ENCODE peak calls at places on chromosomes 16 and 17, in five cellular contexts. K, P, M, A and V are unnamed samples.

GRCh38 chr16:86026136-86026905 is 127.4 kb downstream of the IRF8 start:
- DNase-seq in A (no peak), M (no peak), P (no peak), K (no peak), V (no peak)

GRCh38 chr16:10664720-10665126 is 30.0 kb downstream of the TEKT5 start:
- DNase-seq in K (no peak), P (no peak), M (no peak), A (no peak), V (no peak)

GRCh38 chr17:76697702-76698465 is 12.9 kb downstream of the MXRA7 start:
- DNase-seq in K (no peak), M (no peak), P (no peak), A (no peak), V (no peak)

GRCh38 chr17:1107777-1108559 is 71.8 kb downstream of the ABR start:
- DNase-seq in P (no peak), M (no peak), K (no peak), A (peak), V (no peak)

GRCh38 chr17:73799781-73800627 is 155.8 kb upstream of the SDK2 start:
- DNase-seq in M (no peak), A (no peak), K (no peak), P (no peak), V (no peak)

GRCh38 chr16:70686376-70687171 is 721 bp upstream of the MTSS2 start:
- DNase-seq in P (no peak), M (no peak), A (no peak), K (no peak), V (no peak)

GRCh38 chr16:68985855-68986254 is 119.6 kb upstream of the HAS3 start:
- DNase-seq in M (no peak), A (no peak), K (no peak), P (no peak), V (no peak)

GRCh38 chr17:59811209-59811608 is 81.5 kb downstream of the TUBD1 start:
- DNase-seq in M (no peak), K (no peak), A (no peak), P (no peak), V (no peak)

GRCh38 chr16:12111223-12111622 is 134.7 kb downstream of the SNX29 start:
- DNase-seq in K (no peak), A (no peak), P (no peak), M (no peak), V (no peak)

GRCh38 chr17:74748279-74748528 is 224 bp upstream of the NHERF1 start:
- DNase-seq in M (no peak), P (no peak), K (no peak), A (no peak), V (no peak)

GRCh38 chr17:75088902-75089417 is 1.2 kb downstream of the SLC16A5 start:
- DNase-seq in M (no peak), P (no peak), K (no peak), A (no peak), V (peak)

GRCh38 chr17:45147581-45148182 is 593 bp upstream of the HEXIM1 start:
- DNase-seq in M (peak), P (peak), K (peak), A (peak), V (peak)

GRCh38 chr16:50269061-50269705 is 2.8 kb downstream of the ADCY7 start:
- DNase-seq in K (no peak), P (no peak), M (no peak), A (no peak), V (no peak)

GRCh38 chr17:82240506-82241182 is 11.8 kb downstream of the SLC16A3 start:
- DNase-seq in A (no peak), P (no peak), K (no peak), M (no peak), V (no peak)

GRCh38 chr16:82658796-82659195 is 32.0 kb downstream of the CDH13 start:
- DNase-seq in M (no peak), A (no peak), K (no peak), P (no peak), V (no peak)

GRCh38 chr17:44539664-44540063 is 17.6 kb upstream of the FZD2 start:
- DNase-seq in M (no peak), A (no peak), P (no peak), K (peak), V (no peak)

GRCh38 chr17:64679710-64680216 is 17.7 kb upstream of the SMURF2 start:
- DNase-seq in P (no peak), M (no peak), K (no peak), A (no peak), V (no peak)

GRCh38 chr16:12059216-12059769 is 82.8 kb downstream of the SNX29 start:
- DNase-seq in K (no peak), A (no peak), M (no peak), P (no peak), V (no peak)

GRCh38 chr17:17810374-17811248 is 26.2 kb downstream of the SREBF1 start:
- DNase-seq in K (no peak), A (no peak), M (no peak), P (no peak), V (no peak)

GRCh38 chr17:35089846-35090193 is 26.3 kb upstream of the RFFL start:
- DNase-seq in A (peak), K (no peak), P (peak), M (peak), V (peak)

GRCh38 chr17:50267074-50267841 is 7.0 kb upstream of the TMEM92 start:
- DNase-seq in K (no peak), A (no peak), P (no peak), M (no peak), V (no peak)

GRCh38 chr17:62800580-62800979 is 7.5 kb downstream of the MARCHF10 start:
- DNase-seq in K (no peak), P (no peak), M (no peak), A (no peak), V (no peak)

GRCh38 chr16:24635900-24636610 is 93.4 kb upstream of the TNRC6A start:
- DNase-seq in A (no peak), P (no peak), M (no peak), K (no peak), V (no peak)

GRCh38 chr16:720507-720989 is 398 bp upstream of the ANTKMT start:
- DNase-seq in A (no peak), P (peak), M (no peak), K (peak), V (peak)

GRCh38 chr17:4932756-4933155 is 679 bp downstream of the GP1BA start:
- DNase-seq in K (no peak), M (no peak), P (no peak), A (no peak), V (no peak)

GRCh38 chr17:59038734-59039133 is 67.9 kb downstream of the TRIM37 start:
- DNase-seq in M (no peak), K (no peak), A (no peak), P (no peak), V (no peak)

GRCh38 chr17:38768417-38768816 is 15.9 kb downstream of the PSMB3 start:
- DNase-seq in A (no peak), K (no peak), P (no peak), M (no peak), V (no peak)

GRCh38 chr17:9427460-9428315 is 147.9 kb downstream of the STX8 start:
- DNase-seq in M (no peak), A (no peak), P (no peak), K (no peak), V (no peak)

GRCh38 chr17:8707591-8708453 is 36.8 kb downstream of the CCDC42 start:
- DNase-seq in A (no peak), P (no peak), M (no peak), K (no peak), V (no peak)

GRCh38 chr17:63515426-63515825 is 7.7 kb upstream of the KCNH6 start:
- DNase-seq in M (no peak), A (no peak), K (no peak), P (no peak), V (no peak)

GRCh38 chr17:63039342-63039741 is 73.3 kb downstream of the TANC2 start:
- DNase-seq in K (no peak), A (no peak), M (no peak), P (peak), V (no peak)

GRCh38 chr17:77616243-77616731 is 342.2 kb upstream of the TNRC6C start:
- DNase-seq in M (no peak), P (no peak), K (no peak), A (no peak), V (no peak)

GRCh38 chr17:15972497-15972951 is 27.0 kb downstream of the ZSWIM7 start:
- DNase-seq in P (no peak), A (no peak), M (no peak), K (no peak), V (no peak)